ENCODE peak calls at places on chromosomes 6 and 20, in seven cellular contexts. One of them, this sample, is unnamed.

GRCh38 chr20:43838703-43839060 is 76.0 kb upstream of the TOX2 start:
- DNase-seq in body of pancreas: no peak
- DNase-seq in fibroblast of the aortic adventitia: no peak
- DNase-seq in heart left ventricle: no peak
- DNase-seq in colonic mucosa: no peak
- DNase-seq in epithelial cell of esophagus: no peak
- DNase-seq in NB4: no peak
- DNase-seq in this sample: no peak

GRCh38 chr6:69427882-69428281 is 368.9 kb downstream of the LMBRD1 start:
- DNase-seq in NB4: no peak
- DNase-seq in colonic mucosa: no peak
- DNase-seq in fibroblast of the aortic adventitia: no peak
- DNase-seq in heart left ventricle: no peak
- DNase-seq in epithelial cell of esophagus: no peak
- DNase-seq in body of pancreas: no peak
- DNase-seq in this sample: no peak

GRCh38 chr6:147245693-147246092 is 41.5 kb downstream of the STXBP5 start:
- DNase-seq in heart left ventricle: no peak
- DNase-seq in colonic mucosa: no peak
- DNase-seq in body of pancreas: no peak
- DNase-seq in epithelial cell of esophagus: no peak
- DNase-seq in fibroblast of the aortic adventitia: no peak
- DNase-seq in NB4: no peak
- DNase-seq in this sample: no peak

GRCh38 chr20:25020901-25021301 is 28.4 kb upstream of the APMAP start:
- DNase-seq in body of pancreas: peak; percentile 82
- DNase-seq in heart left ventricle: peak; percentile 31
- DNase-seq in colonic mucosa: no peak
- DNase-seq in epithelial cell of esophagus: no peak
- DNase-seq in fibroblast of the aortic adventitia: no peak
- DNase-seq in NB4: no peak
- DNase-seq in this sample: no peak

GRCh38 chr6:13765570-13765969 is 48.8 kb downstream of the MCUR1 start:
- DNase-seq in body of pancreas: no peak
- DNase-seq in epithelial cell of esophagus: peak; percentile 43
- DNase-seq in heart left ventricle: no peak
- DNase-seq in fibroblast of the aortic adventitia: peak; percentile 16
- DNase-seq in NB4: peak; percentile 20
- DNase-seq in colonic mucosa: no peak
- DNase-seq in this sample: no peak

GRCh38 chr20:41697861-41698559 is 79.8 kb upstream of the CHD6 start:
- DNase-seq in NB4: peak; percentile 54
- DNase-seq in body of pancreas: no peak
- DNase-seq in fibroblast of the aortic adventitia: peak; percentile 62
- DNase-seq in epithelial cell of esophagus: peak; percentile 40
- DNase-seq in heart left ventricle: no peak
- DNase-seq in colonic mucosa: peak; percentile 23
- DNase-seq in this sample: peak; percentile 55

GRCh38 chr6:148720897-148721296 is 25.9 kb upstream of the UST start:
- DNase-seq in colonic mucosa: no peak
- DNase-seq in heart left ventricle: no peak
- DNase-seq in epithelial cell of esophagus: peak; percentile 24
- DNase-seq in NB4: no peak
- DNase-seq in body of pancreas: no peak
- DNase-seq in fibroblast of the aortic adventitia: peak; percentile 51
- DNase-seq in this sample: no peak

GRCh38 chr6:33642897-33643296 is 21.8 kb downstream of the ITPR3 start:
- DNase-seq in colonic mucosa: no peak
- DNase-seq in epithelial cell of esophagus: no peak
- DNase-seq in fibroblast of the aortic adventitia: no peak
- DNase-seq in NB4: no peak
- DNase-seq in body of pancreas: no peak
- DNase-seq in heart left ventricle: no peak
- DNase-seq in this sample: no peak

GRCh38 chr6:161736796-161737292 is 463.0 kb upstream of the AGPAT4 start:
- DNase-seq in body of pancreas: no peak
- DNase-seq in colonic mucosa: no peak
- DNase-seq in fibroblast of the aortic adventitia: no peak
- DNase-seq in epithelial cell of esophagus: no peak
- DNase-seq in heart left ventricle: no peak
- DNase-seq in NB4: no peak
- DNase-seq in this sample: no peak

GRCh38 chr6:110856296-110856695 is 18.3 kb upstream of the AMD1 start:
- DNase-seq in fibroblast of the aortic adventitia: no peak
- DNase-seq in colonic mucosa: no peak
- DNase-seq in epithelial cell of esophagus: no peak
- DNase-seq in NB4: peak; percentile 19
- DNase-seq in heart left ventricle: no peak
- DNase-seq in body of pancreas: no peak
- DNase-seq in this sample: no peak

GRCh38 chr6:110853754-110854477 is 20.7 kb upstream of the AMD1 start:
- DNase-seq in epithelial cell of esophagus: peak; percentile 93
- DNase-seq in fibroblast of the aortic adventitia: no peak
- DNase-seq in NB4: no peak
- DNase-seq in heart left ventricle: no peak
- DNase-seq in colonic mucosa: no peak
- DNase-seq in body of pancreas: no peak
- DNase-seq in this sample: no peak

GRCh38 chr6:110858562-110859214 is 15.9 kb upstream of the AMD1 start:
- DNase-seq in colonic mucosa: no peak
- DNase-seq in NB4: peak; percentile 15
- DNase-seq in epithelial cell of esophagus: no peak
- DNase-seq in body of pancreas: no peak
- DNase-seq in heart left ventricle: no peak
- DNase-seq in fibroblast of the aortic adventitia: no peak
- DNase-seq in this sample: no peak

GRCh38 chr6:110858016-110858415 is 16.6 kb upstream of the AMD1 start:
- DNase-seq in NB4: no peak
- DNase-seq in colonic mucosa: no peak
- DNase-seq in epithelial cell of esophagus: no peak
- DNase-seq in body of pancreas: no peak
- DNase-seq in heart left ventricle: no peak
- DNase-seq in fibroblast of the aortic adventitia: no peak
- DNase-seq in this sample: no peak

DNA sequence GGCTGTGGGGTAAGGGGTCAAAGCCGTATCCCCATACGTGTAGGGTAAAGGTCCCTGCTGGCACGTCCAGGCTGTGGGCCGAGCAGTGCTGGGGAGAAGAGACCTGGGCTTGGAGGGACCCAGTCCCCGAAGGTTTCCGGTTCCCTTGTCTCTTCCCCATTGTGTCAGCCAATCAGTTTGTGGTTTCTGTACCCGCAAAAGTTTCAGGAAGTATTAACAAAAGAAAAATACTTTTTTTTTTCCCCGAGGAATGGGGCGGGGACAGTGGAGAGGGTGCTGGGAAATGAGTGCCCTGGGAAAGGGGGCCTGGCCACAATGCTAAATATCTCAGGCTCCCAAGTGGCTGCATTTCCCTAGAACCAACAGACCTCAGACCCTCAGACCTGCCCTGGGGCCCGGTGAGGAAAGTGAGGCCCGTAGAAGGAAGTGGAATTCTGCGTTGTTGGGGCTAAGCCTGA is 15.2 kb upstream of the AMD1 start:
- DNase-seq in heart left ventricle: peak; percentile 33
- DNase-seq in colonic mucosa: no peak
- DNase-seq in epithelial cell of esophagus: no peak
- DNase-seq in fibroblast of the aortic adventitia: no peak
- DNase-seq in body of pancreas: no peak
- DNase-seq in NB4: peak; percentile 91
- DNase-seq in this sample: no peak
- H3K4me3 ChIP-seq in heart left ventricle: no peak overlapping the region
- H3K4me3 ChIP-seq in colonic mucosa: no peak overlapping the region
- H3K4me3 ChIP-seq in epithelial cell of esophagus: no peak overlapping the region
- H3K4me3 ChIP-seq in fibroblast of the aortic adventitia: no peak overlapping the region
- H3K4me3 ChIP-seq in body of pancreas: no peak overlapping the region
- H3K4me3 ChIP-seq in NB4: peak overlapping the region; percentile 47
- H3K4me3 ChIP-seq in this sample: no peak overlapping the region

GRCh38 chr20:35342154-35342769 is 50.0 kb upstream of the FAM83C start:
- DNase-seq in heart left ventricle: no peak
- DNase-seq in fibroblast of the aortic adventitia: peak; percentile 23
- DNase-seq in body of pancreas: no peak
- DNase-seq in epithelial cell of esophagus: no peak
- DNase-seq in colonic mucosa: no peak
- DNase-seq in NB4: peak; percentile 19
- DNase-seq in this sample: peak; percentile 48
- TF ChIP-seq CTCF in heart left ventricle: peak; percentile 38
- TF ChIP-seq CTCF in fibroblast of the aortic adventitia: peak; percentile 48
- TF ChIP-seq CTCF in body of pancreas: no peak
- TF ChIP-seq CTCF in epithelial cell of esophagus: peak; percentile 55
- TF ChIP-seq CTCF in colonic mucosa: no peak
- TF ChIP-seq CTCF in NB4: no peak
- TF ChIP-seq CTCF in this sample: peak; percentile 61

DNA sequence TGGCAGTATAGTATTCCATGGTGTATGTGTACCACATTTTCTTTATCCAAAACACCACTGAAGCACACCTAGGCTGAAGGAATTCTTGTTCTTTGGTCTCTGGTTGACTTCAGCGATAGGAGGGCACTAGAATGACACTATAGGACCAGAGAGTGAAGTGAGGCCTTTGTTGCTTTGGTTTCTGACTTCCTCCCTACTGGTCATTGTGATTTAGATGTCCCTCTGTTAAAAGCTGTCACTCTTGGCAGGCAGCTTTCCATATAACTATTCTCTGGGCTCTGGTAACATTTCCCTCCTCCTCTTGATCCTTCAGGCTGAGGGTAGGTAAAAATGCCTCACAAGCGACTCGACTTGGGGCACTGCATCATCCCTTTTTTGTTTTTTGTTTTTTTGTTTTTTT is 236.3 kb downstream of the MAFB start:
- DNase-seq in epithelial cell of esophagus: no peak
- DNase-seq in colonic mucosa: no peak
- DNase-seq in NB4: no peak
- DNase-seq in body of pancreas: no peak
- DNase-seq in heart left ventricle: no peak
- DNase-seq in fibroblast of the aortic adventitia: no peak
- DNase-seq in this sample: no peak
- H3K4me3 ChIP-seq in epithelial cell of esophagus: no peak overlapping the region
- H3K4me3 ChIP-seq in colonic mucosa: no peak overlapping the region
- H3K4me3 ChIP-seq in NB4: no peak overlapping the region
- H3K4me3 ChIP-seq in body of pancreas: no peak overlapping the region
- H3K4me3 ChIP-seq in heart left ventricle: no peak overlapping the region
- H3K4me3 ChIP-seq in fibroblast of the aortic adventitia: no peak overlapping the region
- H3K4me3 ChIP-seq in this sample: no peak overlapping the region

DNA sequence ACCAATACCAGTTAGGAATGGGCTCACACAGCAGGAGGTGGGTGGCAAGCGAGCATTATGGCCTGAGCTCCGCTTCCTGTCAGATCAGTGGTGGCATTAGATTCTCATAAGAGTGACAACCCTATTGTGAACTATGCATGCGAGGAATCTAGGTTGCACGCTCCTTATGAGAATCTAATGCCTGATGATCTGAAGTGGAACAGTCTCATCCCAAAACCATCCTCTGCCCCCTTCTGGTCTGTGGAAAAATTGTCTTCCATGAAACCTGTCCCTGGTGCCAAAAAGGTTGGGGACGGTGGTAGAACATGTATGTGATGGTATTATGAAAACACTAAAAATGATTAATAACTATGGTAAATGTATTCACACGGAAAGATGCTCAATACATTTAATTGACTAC is 99.7 kb upstream of the HIVEP1 start:
- DNase-seq in colonic mucosa: no peak
- DNase-seq in body of pancreas: no peak
- DNase-seq in NB4: peak; percentile 37
- DNase-seq in heart left ventricle: no peak
- DNase-seq in epithelial cell of esophagus: peak; percentile 13
- DNase-seq in fibroblast of the aortic adventitia: no peak
- DNase-seq in this sample: no peak
- TF ChIP-seq CTCF in colonic mucosa: no peak
- TF ChIP-seq CTCF in body of pancreas: no peak
- TF ChIP-seq CTCF in NB4: no peak
- TF ChIP-seq CTCF in heart left ventricle: no peak
- TF ChIP-seq CTCF in epithelial cell of esophagus: peak; percentile 17
- TF ChIP-seq CTCF in fibroblast of the aortic adventitia: no peak
- TF ChIP-seq CTCF in this sample: no peak

This sample was measured in fibroblast of pulmonary artery.